ENCODE peak calls at places on chromosomes 3 and 15, in ten cellular contexts. One of them, this sample, is unnamed.

GRCh38 chr3:192444096-192444790 is 283.1 kb downstream of the FGF12 start:
- DNase-seq in mesothelial cell of epicardium: peak; percentile 38
- DNase-seq in AML-193: peak; percentile 51
- DNase-seq in activated effector memory CD4-positive, alpha-beta T cell treated with anti-CD3 and anti-CD28 coated beads, Interleukin-2, amount 50 U/mL, for 16 hours: peak; percentile 81
- DNase-seq in HuH-7.5: peak; percentile 27
- DNase-seq in iris pigment epithelial cell: peak; percentile 66
- DNase-seq in pancreas: peak; percentile 86
- DNase-seq in dorsolateral prefrontal cortex: peak; percentile 77
- DNase-seq in fibroblast of the aortic adventitia: peak; percentile 72
- DNase-seq in progenitor cell of endocrine pancreas: peak; percentile 69
- DNase-seq in this sample: peak; percentile 71

GRCh38 chr15:84658788-84659411 is 901 bp upstream of the NMB start:
- DNase-seq in mesothelial cell of epicardium: no peak
- DNase-seq in AML-193: no peak
- DNase-seq in activated effector memory CD4-positive, alpha-beta T cell treated with anti-CD3 and anti-CD28 coated beads, Interleukin-2, amount 50 U/mL, for 16 hours: no peak
- DNase-seq in HuH-7.5: no peak
- DNase-seq in iris pigment epithelial cell: no peak
- DNase-seq in pancreas: no peak
- DNase-seq in dorsolateral prefrontal cortex: no peak
- DNase-seq in fibroblast of the aortic adventitia: no peak
- DNase-seq in progenitor cell of endocrine pancreas: no peak
- DNase-seq in this sample: no peak

GRCh38 chr3:72891053-72891855 is 3.4 kb downstream of the GXYLT2 start:
- DNase-seq in mesothelial cell of epicardium: no peak
- DNase-seq in AML-193: no peak
- DNase-seq in activated effector memory CD4-positive, alpha-beta T cell treated with anti-CD3 and anti-CD28 coated beads, Interleukin-2, amount 50 U/mL, for 16 hours: no peak
- DNase-seq in HuH-7.5: no peak
- DNase-seq in iris pigment epithelial cell: peak; percentile 100
- DNase-seq in pancreas: no peak
- DNase-seq in dorsolateral prefrontal cortex: no peak
- DNase-seq in fibroblast of the aortic adventitia: peak; percentile 100
- DNase-seq in progenitor cell of endocrine pancreas: no peak
- DNase-seq in this sample: no peak

GRCh38 chr3:23389089-23389488 is 186.0 kb downstream of the UBE2E2 start:
- DNase-seq in mesothelial cell of epicardium: no peak
- DNase-seq in AML-193: no peak
- DNase-seq in activated effector memory CD4-positive, alpha-beta T cell treated with anti-CD3 and anti-CD28 coated beads, Interleukin-2, amount 50 U/mL, for 16 hours: no peak
- DNase-seq in HuH-7.5: no peak
- DNase-seq in iris pigment epithelial cell: no peak
- DNase-seq in pancreas: no peak
- DNase-seq in dorsolateral prefrontal cortex: no peak
- DNase-seq in fibroblast of the aortic adventitia: no peak
- DNase-seq in progenitor cell of endocrine pancreas: no peak
- DNase-seq in this sample: no peak

GRCh38 chr3:136862611-136862951 is 573 bp downstream of the NCK1 start:
- DNase-seq in mesothelial cell of epicardium: peak; percentile 21
- DNase-seq in AML-193: peak; percentile 43
- DNase-seq in activated effector memory CD4-positive, alpha-beta T cell treated with anti-CD3 and anti-CD28 coated beads, Interleukin-2, amount 50 U/mL, for 16 hours: peak; percentile 78
- DNase-seq in HuH-7.5: peak; percentile 52
- DNase-seq in iris pigment epithelial cell: peak; percentile 75
- DNase-seq in pancreas: peak; percentile 74
- DNase-seq in dorsolateral prefrontal cortex: no peak
- DNase-seq in fibroblast of the aortic adventitia: peak; percentile 59
- DNase-seq in progenitor cell of endocrine pancreas: no peak
- DNase-seq in this sample: no peak

GRCh38 chr3:64216706-64217105 is 8.6 kb downstream of the PRICKLE2 start:
- DNase-seq in mesothelial cell of epicardium: no peak
- DNase-seq in AML-193: no peak
- DNase-seq in activated effector memory CD4-positive, alpha-beta T cell treated with anti-CD3 and anti-CD28 coated beads, Interleukin-2, amount 50 U/mL, for 16 hours: no peak
- DNase-seq in HuH-7.5: no peak
- DNase-seq in iris pigment epithelial cell: peak; percentile 68
- DNase-seq in pancreas: no peak
- DNase-seq in dorsolateral prefrontal cortex: no peak
- DNase-seq in fibroblast of the aortic adventitia: peak; percentile 64
- DNase-seq in progenitor cell of endocrine pancreas: no peak
- DNase-seq in this sample: no peak

GRCh38 chr3:61821823-61822251 is 260.5 kb downstream of the PTPRG start:
- DNase-seq in mesothelial cell of epicardium: no peak
- DNase-seq in AML-193: no peak
- DNase-seq in activated effector memory CD4-positive, alpha-beta T cell treated with anti-CD3 and anti-CD28 coated beads, Interleukin-2, amount 50 U/mL, for 16 hours: no peak
- DNase-seq in HuH-7.5: no peak
- DNase-seq in iris pigment epithelial cell: peak; percentile 36
- DNase-seq in pancreas: no peak
- DNase-seq in dorsolateral prefrontal cortex: no peak
- DNase-seq in fibroblast of the aortic adventitia: peak; percentile 80
- DNase-seq in progenitor cell of endocrine pancreas: no peak
- DNase-seq in this sample: no peak

GRCh38 chr15:62734706-62735105 is 307.8 kb upstream of the TPM1 start:
- DNase-seq in mesothelial cell of epicardium: no peak
- DNase-seq in AML-193: no peak
- DNase-seq in activated effector memory CD4-positive, alpha-beta T cell treated with anti-CD3 and anti-CD28 coated beads, Interleukin-2, amount 50 U/mL, for 16 hours: no peak
- DNase-seq in HuH-7.5: no peak
- DNase-seq in iris pigment epithelial cell: no peak
- DNase-seq in pancreas: no peak
- DNase-seq in dorsolateral prefrontal cortex: no peak
- DNase-seq in fibroblast of the aortic adventitia: no peak
- DNase-seq in progenitor cell of endocrine pancreas: no peak
- DNase-seq in this sample: no peak

GRCh38 chr3:142857056-142857455 is 31.8 kb downstream of the PCOLCE2 start:
- DNase-seq in mesothelial cell of epicardium: no peak
- DNase-seq in AML-193: peak; percentile 39
- DNase-seq in activated effector memory CD4-positive, alpha-beta T cell treated with anti-CD3 and anti-CD28 coated beads, Interleukin-2, amount 50 U/mL, for 16 hours: no peak
- DNase-seq in HuH-7.5: peak; percentile 8
- DNase-seq in iris pigment epithelial cell: peak; percentile 4
- DNase-seq in pancreas: peak; percentile 72
- DNase-seq in dorsolateral prefrontal cortex: no peak
- DNase-seq in fibroblast of the aortic adventitia: no peak
- DNase-seq in progenitor cell of endocrine pancreas: no peak
- DNase-seq in this sample: no peak

GRCh38 chr3:19576343-19576742 is 357.7 kb downstream of the EFHB start:
- DNase-seq in mesothelial cell of epicardium: no peak
- DNase-seq in AML-193: no peak
- DNase-seq in activated effector memory CD4-positive, alpha-beta T cell treated with anti-CD3 and anti-CD28 coated beads, Interleukin-2, amount 50 U/mL, for 16 hours: no peak
- DNase-seq in HuH-7.5: no peak
- DNase-seq in iris pigment epithelial cell: no peak
- DNase-seq in pancreas: no peak
- DNase-seq in dorsolateral prefrontal cortex: no peak
- DNase-seq in fibroblast of the aortic adventitia: no peak
- DNase-seq in progenitor cell of endocrine pancreas: no peak
- DNase-seq in this sample: no peak

GRCh38 chr3:9731206-9732079 is at the start of gene BRPF1:
- DNase-seq in mesothelial cell of epicardium: peak; percentile 100
- DNase-seq in AML-193: peak; percentile 99
- DNase-seq in activated effector memory CD4-positive, alpha-beta T cell treated with anti-CD3 and anti-CD28 coated beads, Interleukin-2, amount 50 U/mL, for 16 hours: peak; percentile 99
- DNase-seq in HuH-7.5: peak; percentile 99
- DNase-seq in iris pigment epithelial cell: peak; percentile 100
- DNase-seq in pancreas: peak; percentile 99
- DNase-seq in dorsolateral prefrontal cortex: peak; percentile 98
- DNase-seq in fibroblast of the aortic adventitia: peak; percentile 99
- DNase-seq in progenitor cell of endocrine pancreas: peak; percentile 98
- DNase-seq in this sample: peak; percentile 100

GRCh38 chr3:150443331-150443741 is 35.2 kb downstream of the TSC22D2 start:
- DNase-seq in mesothelial cell of epicardium: no peak
- DNase-seq in AML-193: no peak
- DNase-seq in activated effector memory CD4-positive, alpha-beta T cell treated with anti-CD3 and anti-CD28 coated beads, Interleukin-2, amount 50 U/mL, for 16 hours: no peak
- DNase-seq in HuH-7.5: no peak
- DNase-seq in iris pigment epithelial cell: peak; percentile 62
- DNase-seq in pancreas: no peak
- DNase-seq in dorsolateral prefrontal cortex: no peak
- DNase-seq in fibroblast of the aortic adventitia: peak; percentile 65
- DNase-seq in progenitor cell of endocrine pancreas: no peak
- DNase-seq in this sample: no peak

GRCh38 chr3:63972987-63973386 is 50.3 kb downstream of the PSMD6 start:
- DNase-seq in mesothelial cell of epicardium: no peak
- DNase-seq in AML-193: no peak
- DNase-seq in activated effector memory CD4-positive, alpha-beta T cell treated with anti-CD3 and anti-CD28 coated beads, Interleukin-2, amount 50 U/mL, for 16 hours: no peak
- DNase-seq in HuH-7.5: no peak
- DNase-seq in iris pigment epithelial cell: no peak
- DNase-seq in pancreas: no peak
- DNase-seq in dorsolateral prefrontal cortex: no peak
- DNase-seq in fibroblast of the aortic adventitia: no peak
- DNase-seq in progenitor cell of endocrine pancreas: no peak
- DNase-seq in this sample: no peak

GRCh38 chr3:46722443-46722842 is 4.8 kb upstream of the PRSS50 start:
- DNase-seq in mesothelial cell of epicardium: no peak
- DNase-seq in AML-193: no peak
- DNase-seq in activated effector memory CD4-positive, alpha-beta T cell treated with anti-CD3 and anti-CD28 coated beads, Interleukin-2, amount 50 U/mL, for 16 hours: no peak
- DNase-seq in HuH-7.5: no peak
- DNase-seq in iris pigment epithelial cell: no peak
- DNase-seq in pancreas: peak; percentile 10
- DNase-seq in dorsolateral prefrontal cortex: no peak
- DNase-seq in fibroblast of the aortic adventitia: no peak
- DNase-seq in progenitor cell of endocrine pancreas: no peak
- DNase-seq in this sample: no peak

This sample was measured in type B pancreatic cell.